ENCODE peak calls at places on chromosomes 12 and 14, in eight cellular contexts. X is NCI-H510A; H is T-helper 2 cell; U is amniotic epithelial cell; K is dermis blood vessel endothelial cell; Y is stimulated activated CD8-positive, alpha-beta memory T cell treated with anti-CD3 and anti-CD28 coated beads, Interleukin-15, amount 100 ng/mL, for 4 hours; C is thoracic aorta; B is frontal cortex. T is an unnamed sample.

GRCh38 chr14:105092912-105093425 is 27.7 kb upstream of the GPR132 start:
- DNase-seq in U (peak; percentile 44), Y (no peak), K (peak; percentile 64), B (peak; percentile 72), H (peak; percentile 72), X (no peak), C (no peak), T (no peak)

GRCh38 chr14:99389171-99389826 is 91.4 kb downstream of the SETD3 start:
- DNase-seq in B (no peak), H (no peak), Y (peak; percentile 6), X (peak; percentile 11), K (peak; percentile 59), U (peak; percentile 13), C (no peak), T (no peak)

GRCh38 chr12:51458635-51459034 is 34.0 kb downstream of the SLC4A8 start:
- DNase-seq in X (no peak), U (no peak), C (no peak), B (no peak), K (no peak), Y (no peak), H (no peak), T (no peak)

GRCh38 chr12:1595026-1595561 is 713 bp upstream of the FBXL14 start:
- DNase-seq in U (peak; percentile 56), B (no peak), K (no peak), C (no peak), X (no peak), H (no peak), Y (no peak), T (no peak)

GRCh38 chr12:58393152-58393551 is 451.8 kb downstream of the ATP23 start:
- DNase-seq in C (no peak), U (peak; percentile 19), K (no peak), B (no peak), H (no peak), X (no peak), Y (no peak), T (no peak)

GRCh38 chr12:11961686-11962085 is 109.1 kb upstream of the BCL2L14 start:
- DNase-seq in X (no peak), K (no peak), U (no peak), Y (no peak), B (no peak), C (no peak), H (no peak), T (no peak)

GRCh38 chr14:103311171-103311997 is 22.7 kb upstream of the EIF5 start:
- DNase-seq in Y (no peak), K (no peak), X (no peak), U (no peak), H (no peak), B (no peak), C (no peak), T (no peak)

GRCh38 chr14:93369393-93370266 is 22.6 kb downstream of the COX8C start:
- DNase-seq in K (no peak), Y (no peak), C (no peak), X (no peak), H (no peak), U (no peak), B (no peak), T (no peak)

GRCh38 chr14:36944307-36945010 is 227.9 kb downstream of the SLC25A21 start:
- DNase-seq in H (no peak), X (no peak), U (peak; percentile 58), B (no peak), Y (no peak), C (no peak), K (no peak), T (peak; percentile 56)

GRCh38 chr14:93318927-93319326 is 13.9 kb downstream of the BTBD7 start:
- DNase-seq in H (no peak), U (peak; percentile 47), K (no peak), C (no peak), X (no peak), Y (no peak), B (no peak), T (no peak)

GRCh38 chr12:82877963-82878362 is 191.3 kb downstream of the TMTC2 start:
- DNase-seq in B (no peak), X (no peak), H (peak; percentile 39), C (no peak), Y (no peak), U (no peak), K (no peak), T (no peak)

GRCh38 chr14:99687284-99688209 is 3.4 kb downstream of the CYP46A1 start:
- DNase-seq in B (no peak), H (peak; percentile 24), K (peak; percentile 18), C (no peak), X (no peak), Y (no peak), U (no peak), T (no peak)

GRCh38 chr12:132066345-132066685 is 77.8 kb downstream of the DDX51 start:
- DNase-seq in X (no peak), Y (no peak), B (no peak), U (no peak), C (no peak), H (peak; percentile 65), K (peak; percentile 30), T (no peak)

GRCh38 chr12:121022713-121023112 is 6.4 kb upstream of the C12orf43 start:
- DNase-seq in H (no peak), K (no peak), B (no peak), C (no peak), Y (no peak), U (no peak), X (no peak), T (no peak)

GRCh38 chr14:54673193-54674121 is 106.5 kb downstream of the SAMD4A start:
- DNase-seq in Y (no peak), C (no peak), X (no peak), H (no peak), U (no peak), B (no peak), K (no peak), T (no peak)

GRCh38 chr12:90953956-90954421 is 987 bp downstream of the CCER1 start:
- DNase-seq in Y (no peak), H (peak; percentile 41), B (no peak), U (no peak), K (no peak), C (no peak), X (no peak), T (no peak)

GRCh38 chr12:117202556-117202955 is 12.3 kb upstream of the FBXO21 start:
- DNase-seq in X (no peak), B (no peak), C (no peak), K (no peak), H (no peak), Y (no peak), U (no peak), T (no peak)

GRCh38 chr14:56340921-56341320 is 222.7 kb downstream of the PELI2 start:
- DNase-seq in Y (no peak), K (no peak), X (no peak), B (no peak), H (no peak), U (no peak), C (no peak), T (no peak)

GRCh38 chr14:101849640-101850039 is 88.1 kb downstream of the PPP2R5C start:
- DNase-seq in C (no peak), K (no peak), U (no peak), B (no peak), H (no peak), X (no peak), Y (no peak), T (no peak)

GRCh38 chr12:118183711-118184110 is 47.8 kb downstream of the PEBP1 start:
- DNase-seq in C (no peak), H (no peak), Y (no peak), X (no peak), U (no peak), B (no peak), K (peak; percentile 72), T (peak; percentile 6)

GRCh38 chr12:118237908-118238307 is 102.0 kb downstream of the PEBP1 start:
- DNase-seq in K (peak; percentile 18), H (no peak), U (peak; percentile 77), C (no peak), X (no peak), Y (no peak), B (no peak), T (peak; percentile 69)

GRCh38 chr12:75721790-75722189 is 210.4 kb upstream of the KRR1 start:
- DNase-seq in U (peak; percentile 23), C (no peak), K (peak; percentile 22), H (no peak), Y (no peak), B (no peak), X (no peak), T (no peak)

GRCh38 chr12:3328571-3328970 is 162.4 kb upstream of the PRMT8 start:
- DNase-seq in C (no peak), B (no peak), X (no peak), H (no peak), Y (no peak), U (no peak), K (no peak), T (no peak)

GRCh38 chr12:108338915-108339657 is at the start of gene CMKLR1:
- DNase-seq in K (no peak), B (no peak), Y (no peak), X (no peak), U (no peak), C (no peak), H (no peak), T (no peak)

GRCh38 chr12:49843871-49844437 is 1.0 kb upstream of the BCDIN3D start:
- DNase-seq in Y (no peak), U (peak; percentile 58), X (no peak), B (no peak), K (no peak), C (no peak), H (no peak), T (no peak)

GRCh38 chr14:59275668-59276067 is 87.2 kb downstream of the DAAM1 start:
- DNase-seq in H (peak; percentile 80), C (no peak), Y (no peak), X (no peak), B (no peak), K (peak; percentile 81), U (peak; percentile 92), T (peak; percentile 86)

GRCh38 chr12:47808049-47808448 is 11.7 kb downstream of the HDAC7 start:
- DNase-seq in C (no peak), X (peak; percentile 40), H (peak; percentile 89), B (no peak), U (peak; percentile 54), K (peak; percentile 88), Y (peak; percentile 71), T (no peak)

GRCh38 chr12:89160716-89161123 is 191.6 kb downstream of the DUSP6 start:
- DNase-seq in K (peak; percentile 65), Y (no peak), C (peak; percentile 8), X (no peak), U (peak; percentile 91), B (no peak), H (peak; percentile 78), T (peak; percentile 68)

GRCh38 chr14:29856516-29856915 is 71.1 kb downstream of the PRKD1 start:
- DNase-seq in X (no peak), B (no peak), C (no peak), K (no peak), H (no peak), U (no peak), Y (no peak), T (no peak)

GRCh38 chr12:122021193-122021821 is 377 bp upstream of the BCL7A start:
- DNase-seq in C (no peak), X (no peak), H (peak; percentile 37), U (no peak), Y (no peak), K (peak; percentile 37), B (no peak), T (no peak)

T was measured in foreskin keratinocyte.